ENCODE peak calls at places on chromosomes 5 and 9, in six cellular contexts. X, F, M, C, A and B are unnamed samples.

GRCh38 chr5:173201636-173202265 is 33.3 kb downstream of the NKX2-5 start:
- DNase-seq in X (no peak), F (no peak), M (peak), C (peak), A (peak), B (no peak)

GRCh38 chr9:5718296-5719032 is 89.6 kb downstream of the RIC1 start:
- DNase-seq in X (no peak), F (no peak), M (no peak), C (peak), A (peak), B (no peak)

GRCh38 chr9:132752877-132753592 is 82.8 kb downstream of the GTF3C4 start:
- DNase-seq in X (no peak), F (peak), M (no peak), C (no peak), A (no peak), B (no peak)

GRCh38 chr5:103561670-103562069 is 919 bp downstream of the NUDT12 start:
- DNase-seq in X (no peak), F (no peak), M (peak), C (no peak), A (no peak), B (no peak)

GRCh38 chr5:78650562-78650930 is 2.0 kb upstream of the LHFPL2 start:
- DNase-seq in X (no peak), F (no peak), M (no peak), C (no peak), A (no peak), B (no peak)

GRCh38 chr5:16842916-16843315 is 93.2 kb downstream of the MYO10 start:
- DNase-seq in X (no peak), F (no peak), M (no peak), C (no peak), A (no peak), B (no peak)

GRCh38 chr5:5497132-5497748 is 74.8 kb downstream of the ICE1 start:
- DNase-seq in X (peak), F (peak), M (peak), C (peak), A (peak), B (no peak)

GRCh38 chr9:3528466-3528865 is 2.7 kb upstream of the RFX3 start:
- DNase-seq in X (no peak), F (no peak), M (no peak), C (no peak), A (no peak), B (no peak)

GRCh38 chr9:92373167-92373566 is 31.2 kb downstream of the OGN start:
- DNase-seq in X (no peak), F (no peak), M (no peak), C (no peak), A (no peak), B (no peak)

GRCh38 chr5:123090641-123091257 is 1.7 kb downstream of the PRDM6 start:
- DNase-seq in X (peak), F (no peak), M (no peak), C (no peak), A (peak), B (peak)

GRCh38 chr9:71929223-71929622 is 17.8 kb downstream of the C9orf85 start:
- DNase-seq in X (no peak), F (no peak), M (peak), C (peak), A (no peak), B (no peak)

GRCh38 chr9:86135374-86135773 is 36.0 kb upstream of the GOLM1 start:
- DNase-seq in X (no peak), F (no peak), M (no peak), C (no peak), A (no peak), B (no peak)

GRCh38 chr5:149282966-149283332 is 11.3 kb downstream of the AFAP1L1 start:
- DNase-seq in X (no peak), F (no peak), M (no peak), C (no peak), A (no peak), B (no peak)

GRCh38 chr9:30575218-30575617 is 1809.2 kb upstream of the ACO1 start:
- DNase-seq in X (no peak), F (no peak), M (no peak), C (no peak), A (no peak), B (no peak)

GRCh38 chr9:109117856-109118801 is 1.6 kb downstream of the TMEM245 start:
- DNase-seq in X (no peak), F (no peak), M (peak), C (peak), A (no peak), B (no peak)

GRCh38 chr9:110016340-110016739 is 191.6 kb downstream of the C9orf152 start:
- DNase-seq in X (no peak), F (no peak), M (peak), C (peak), A (no peak), B (no peak)

GRCh38 chr5:42360641-42361320 is 62.5 kb upstream of the GHR start:
- DNase-seq in X (peak), F (no peak), M (no peak), C (no peak), A (peak), B (peak)

GRCh38 chr5:169443249-169443784 is 140.3 kb upstream of the SPDL1 start:
- DNase-seq in X (no peak), F (no peak), M (no peak), C (no peak), A (no peak), B (no peak)

GRCh38 chr9:106969696-106970095 is 106.7 kb downstream of the ZNF462 start:
- DNase-seq in X (no peak), F (no peak), M (no peak), C (no peak), A (no peak), B (no peak)

GRCh38 chr9:131776036-131776435 is 36.2 kb upstream of the RAPGEF1 start:
- DNase-seq in X (no peak), F (no peak), M (no peak), C (no peak), A (no peak), B (no peak)

GRCh38 chr5:56856779-56857178 is 41.4 kb downstream of the MAP3K1 start:
- DNase-seq in X (no peak), F (no peak), M (no peak), C (no peak), A (no peak), B (no peak)

GRCh38 chr9:12856608-12857007 is 81.8 kb downstream of the LURAP1L start:
- DNase-seq in X (peak), F (no peak), M (no peak), C (no peak), A (peak), B (peak)

GRCh38 chr5:65474129-65474711 is 7.5 kb downstream of the ADAMTS6 start:
- DNase-seq in X (no peak), F (no peak), M (no peak), C (no peak), A (no peak), B (no peak)

GRCh38 chr9:126886194-126886830 is 25.9 kb downstream of the ZBTB34 start:
- DNase-seq in X (peak), F (no peak), M (no peak), C (no peak), A (peak), B (no peak)

GRCh38 chr5:144844086-144844485 is 673.4 kb downstream of the KCTD16 start:
- DNase-seq in X (no peak), F (no peak), M (no peak), C (no peak), A (no peak), B (no peak)

GRCh38 chr5:172658869-172659513 is 17.9 kb downstream of the NEURL1B start:
- DNase-seq in X (no peak), F (no peak), M (peak), C (peak), A (no peak), B (no peak)

GRCh38 chr5:83322273-83322924 is 149.1 kb upstream of the VCAN start:
- DNase-seq in X (no peak), F (no peak), M (peak), C (no peak), A (peak), B (no peak)

GRCh38 chr5:168585119-168585912 is 6.1 kb upstream of the PANK3 start:
- DNase-seq in X (no peak), F (no peak), M (no peak), C (no peak), A (no peak), B (no peak)

GRCh38 chr9:77707696-77708095 is 59.6 kb upstream of the GNA14 start:
- DNase-seq in X (no peak), F (no peak), M (peak), C (peak), A (peak), B (no peak)

GRCh38 chr5:148924817-148925216 is 98.4 kb downstream of the ADRB2 start:
- DNase-seq in X (no peak), F (no peak), M (no peak), C (no peak), A (no peak), B (peak)

GRCh38 chr9:76365028-76365427 is 29.2 kb downstream of the RFK start:
- DNase-seq in X (no peak), F (peak), M (no peak), C (peak), A (peak), B (no peak)

GRCh38 chr5:176530406-176530982 is 6.7 kb downstream of the RNF44 start:
- DNase-seq in X (no peak), F (no peak), M (no peak), C (no peak), A (no peak), B (no peak)

GRCh38 chr9:111516061-111516465 is 8.9 kb upstream of the ZNF483 start:
- DNase-seq in X (peak), F (no peak), M (no peak), C (peak), A (no peak), B (no peak)

GRCh38 chr5:164377746-164378145 is 872.3 kb downstream of the MAT2B start:
- DNase-seq in X (no peak), F (no peak), M (peak), C (peak), A (no peak), B (no peak)

GRCh38 chr9:61668846-61669245 is 479.0 kb downstream of the SPATA31A7 start:
- DNase-seq in X (peak), F (no peak), M (no peak), C (no peak), A (no peak), B (no peak)

GRCh38 chr5:36414869-36415282 is 113.2 kb upstream of the RANBP3L start:
- DNase-seq in X (no peak), F (no peak), M (peak), C (peak), A (peak), B (no peak)

DNA sequence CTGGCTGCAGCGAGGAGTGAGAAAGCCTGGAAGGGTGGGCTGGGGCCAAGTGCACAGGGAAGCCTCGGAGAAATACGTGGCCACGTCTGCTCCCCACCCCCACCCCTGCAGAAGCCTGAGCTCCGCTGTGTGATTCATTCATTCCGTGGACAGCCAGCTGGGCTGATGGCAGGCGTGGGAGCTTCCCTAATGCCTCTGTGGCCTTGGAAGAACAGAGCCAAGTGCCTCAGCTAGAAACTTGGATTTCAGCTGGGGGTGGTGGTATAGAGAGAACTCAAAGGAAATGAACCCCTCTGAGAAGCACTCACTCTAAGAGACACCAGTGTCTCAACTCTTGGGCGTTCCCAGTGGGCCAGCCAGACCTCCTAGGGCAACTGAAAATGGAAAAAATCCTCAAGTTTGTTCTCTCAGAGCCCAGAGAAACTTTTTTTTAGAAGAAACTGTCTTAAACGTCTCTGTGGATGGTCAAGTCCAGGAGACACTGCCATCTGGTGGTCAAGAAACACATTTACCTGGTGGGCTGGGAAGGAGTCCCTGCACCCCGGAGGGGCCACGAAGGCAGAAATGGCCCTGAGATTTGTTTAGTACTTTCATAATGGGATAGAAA is 18.0 kb downstream of the ATOX1 start:
- DNase-seq in X (peak), F (peak), M (peak), C (peak), A (peak), B (peak)
- H2BK5ac ChIP-seq in X (no peak), F (no peak), M (peak), C (peak), A (peak), B (no peak)

GRCh38 chr5:141815796-141816180 is 62.4 kb downstream of the PCDH1 start:
- DNase-seq in X (no peak), F (no peak), M (no peak), C (no peak), A (no peak), B (no peak)
- H2BK5ac ChIP-seq in X (peak), F (no peak), M (no peak), C (no peak), A (peak), B (peak)

DNA sequence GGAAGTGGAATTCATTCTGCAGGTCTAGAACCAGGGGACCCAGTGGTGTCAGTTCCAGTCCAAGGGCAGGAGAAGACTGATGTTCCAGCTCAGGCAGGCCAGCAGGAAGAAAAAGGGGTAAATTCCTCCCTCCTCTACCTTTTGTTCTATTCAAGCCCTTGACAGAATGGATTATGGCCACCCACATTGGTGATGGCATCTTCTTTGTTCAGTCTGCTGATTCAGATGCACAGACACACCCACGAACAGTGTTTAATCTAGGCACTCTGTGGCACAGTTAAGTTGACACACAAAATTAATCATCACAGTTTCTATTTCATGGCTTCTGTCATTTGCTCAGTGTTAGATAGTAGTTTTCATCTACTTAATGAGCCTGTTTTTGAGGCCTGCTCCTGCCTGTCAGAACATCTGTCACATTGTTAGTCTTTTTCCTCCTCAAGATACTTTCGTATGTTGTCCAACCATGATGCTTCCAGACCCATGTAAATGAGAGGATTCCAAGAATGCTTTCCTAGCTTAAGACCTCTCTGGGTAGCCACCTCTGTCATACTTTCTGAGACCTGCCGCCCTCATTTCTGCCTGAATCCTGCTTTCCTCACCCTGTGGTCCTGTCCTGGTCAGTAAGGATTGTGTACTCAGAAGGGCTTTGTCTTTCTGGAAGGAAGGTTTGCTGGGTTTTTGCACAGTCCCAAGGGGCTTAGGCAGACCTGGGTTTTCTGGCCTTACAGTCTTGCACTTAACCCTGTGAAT is 72.5 kb downstream of the SPIN1 start:
- DNase-seq in X (no peak), F (peak), M (no peak), C (no peak), A (peak), B (no peak)
- H2BK5ac ChIP-seq in X (peak), F (no peak), M (no peak), C (peak), A (no peak), B (no peak)

GRCh38 chr5:174725261-174725990 is 1.0 kb downstream of the MSX2 start:
- DNase-seq in X (no peak), F (no peak), M (no peak), C (no peak), A (peak), B (no peak)
- H2BK5ac ChIP-seq in X (no peak), F (no peak), M (no peak), C (no peak), A (peak), B (no peak)

GRCh38 chr5:130978475-130978874 is 186.6 kb downstream of the HINT1 start:
- DNase-seq in X (no peak), F (no peak), M (peak), C (no peak), A (no peak), B (no peak)

GRCh38 chr5:130974284-130974683 is 190.8 kb downstream of the HINT1 start:
- DNase-seq in X (no peak), F (no peak), M (no peak), C (no peak), A (no peak), B (no peak)

GRCh38 chr5:130976491-130976890 is 188.6 kb downstream of the HINT1 start:
- DNase-seq in X (no peak), F (no peak), M (no peak), C (no peak), A (no peak), B (no peak)

GRCh38 chr5:130975847-130976246 is 189.2 kb downstream of the HINT1 start:
- DNase-seq in X (no peak), F (no peak), M (no peak), C (no peak), A (no peak), B (no peak)

GRCh38 chr5:130975299-130975698 is 189.8 kb downstream of the HINT1 start:
- DNase-seq in X (no peak), F (no peak), M (no peak), C (no peak), A (no peak), B (no peak)
- H2BK5ac ChIP-seq in X (no peak), F (no peak), M (no peak), C (no peak), A (no peak), B (no peak)

GRCh38 chr5:139004374-139005307 is 129.5 kb upstream of the LRRTM2 start:
- DNase-seq in X (no peak), F (no peak), M (no peak), C (peak), A (no peak), B (no peak)
- H2BK5ac ChIP-seq in X (no peak), F (no peak), M (no peak), C (no peak), A (no peak), B (no peak)